ENCODE peak calls at places on chromosome 6, in four cellular contexts. O, A, C and Z are unnamed samples.
A peak's percentile ranks its signal among the peaks of the same experiment; 100 is the strongest.

GRCh38 chr6:144343736-144344428 is 58.7 kb downstream of the UTRN start:
- DNase-seq in C (no peak), O (no peak), A (peak; percentile 27), Z (no peak)

GRCh38 chr6:16759181-16759645 is 2.0 kb downstream of the ATXN1 start:
- DNase-seq in C (no peak), A (no peak), O (no peak), Z (no peak)

GRCh38 chr6:129206761-129207330 is 323.9 kb downstream of the LAMA2 start:
- DNase-seq in O (no peak), A (no peak), C (no peak), Z (no peak)

GRCh38 chr6:145863988-145864616 is 49.5 kb upstream of the FBXO30 start:
- DNase-seq in A (peak; percentile 10), C (no peak), O (no peak), Z (peak; percentile 35)

GRCh38 chr6:156557269-156557885 is 219.8 kb upstream of the ARID1B start:
- DNase-seq in C (peak; percentile 14), O (peak; percentile 27), A (peak; percentile 34), Z (no peak)

GRCh38 chr6:19013011-19013410 is 625.9 kb downstream of the RNF144B start:
- DNase-seq in C (no peak), A (no peak), O (no peak), Z (no peak)

GRCh38 chr6:137261393-137262154 is 42.4 kb upstream of the IFNGR1 start:
- DNase-seq in A (peak; percentile 44), C (no peak), O (no peak), Z (peak; percentile 73)

GRCh38 chr6:150749091-150749670 is 116.3 kb upstream of the MTHFD1L start:
- DNase-seq in C (no peak), A (no peak), O (no peak), Z (no peak)

GRCh38 chr6:154931741-154932424 is 63.2 kb upstream of the TIAM2 start:
- DNase-seq in O (no peak), C (no peak), A (no peak), Z (no peak)

GRCh38 chr6:168370310-168370991 is 50.9 kb upstream of the DACT2 start:
- DNase-seq in A (no peak), C (peak; percentile 55), O (peak; percentile 92), Z (no peak)

GRCh38 chr6:90403489-90404381 is 107.1 kb upstream of the BACH2 start:
- DNase-seq in O (no peak), A (no peak), C (no peak), Z (no peak)

GRCh38 chr6:151440930-151441329 is 11.0 kb downstream of the RMND1 start:
- DNase-seq in O (no peak), C (no peak), A (peak; percentile 30), Z (no peak)

GRCh38 chr6:20377623-20378265 is 23.9 kb upstream of the E2F3 start:
- DNase-seq in C (no peak), O (no peak), A (peak; percentile 17), Z (no peak)

GRCh38 chr6:126077810-126078791 is 91.8 kb downstream of the TRMT11 start:
- DNase-seq in A (no peak), C (no peak), O (no peak), Z (no peak)

GRCh38 chr6:110039996-110040383 is 61.9 kb downstream of the GPR6 start:
- DNase-seq in O (no peak), A (peak; percentile 43), C (peak; percentile 47), Z (peak; percentile 70)

GRCh38 chr6:84050408-84050807 is 16.8 kb downstream of the MRAP2 start:
- DNase-seq in C (no peak), A (no peak), O (no peak), Z (no peak)

GRCh38 chr6:40932953-40933352 is 106.1 kb downstream of the UNC5CL start:
- DNase-seq in O (no peak), A (no peak), C (no peak), Z (no peak)

GRCh38 chr6:133062077-133062476 is 179.1 kb upstream of the EYA4 start:
- DNase-seq in A (no peak), O (no peak), C (no peak), Z (no peak)

GRCh38 chr6:140850438-140850837 is 1282.3 kb upstream of the GJE1 start:
- DNase-seq in C (no peak), O (no peak), A (no peak), Z (no peak)

GRCh38 chr6:96878101-96878500 is 19.6 kb downstream of the NDUFAF4 start:
- DNase-seq in O (no peak), C (no peak), A (no peak), Z (no peak)

GRCh38 chr6:47044418-47044817 is 2.3 kb upstream of the ADGRF1 start:
- DNase-seq in O (no peak), A (no peak), C (no peak), Z (no peak)

GRCh38 chr6:73746776-73747175 is 50.8 kb downstream of the CD109 start:
- DNase-seq in C (no peak), A (no peak), O (no peak), Z (no peak)

GRCh38 chr6:38803129-38803528 is 88.0 kb downstream of the DNAH8 start:
- DNase-seq in C (no peak), O (no peak), A (no peak), Z (no peak)

GRCh38 chr6:5782783-5783567 is 223.8 kb downstream of the NRN1 start:
- DNase-seq in C (peak; percentile 6), O (no peak), A (no peak), Z (no peak)

GRCh38 chr6:95431637-95432228 is 145.6 kb upstream of the MANEA start:
- DNase-seq in A (peak; percentile 24), O (peak; percentile 38), C (peak; percentile 53), Z (peak; percentile 1)

GRCh38 chr6:144678844-144679243 is 393.7 kb downstream of the UTRN start:
- DNase-seq in A (no peak), C (no peak), O (no peak), Z (no peak)

GRCh38 chr6:68226460-68226859 is 408.6 kb upstream of the ADGRB3 start:
- DNase-seq in A (no peak), O (peak; percentile 16), C (no peak), Z (no peak)

GRCh38 chr6:50249493-50249892 is 199.8 kb upstream of the DEFB112 start:
- DNase-seq in A (no peak), O (no peak), C (no peak), Z (no peak)

GRCh38 chr6:70673601-70674000 is 5.9 kb downstream of the SMAP1 start:
- DNase-seq in A (no peak), C (no peak), O (no peak), Z (no peak)

GRCh38 chr6:138527376-138528092 is 28.2 kb upstream of the NHSL1 start:
- DNase-seq in O (no peak), A (no peak), C (no peak), Z (no peak)